ENCODE peak calls at places on chromosomes 3 and 15, in five cellular contexts. O is GM06990, A is PC-9, U is tibial artery, M is ovary. S is an unnamed sample.

GRCh38 chr3:184016820-184017671 is 638 bp downstream of the ABCC5 start:
- DNase-seq in O (peak), A (peak), U (peak), M (peak), S (no peak)

GRCh38 chr3:171803044-171803443 is 7.2 kb downstream of the PLD1 start:
- DNase-seq in O (no peak), A (peak), U (no peak), M (no peak), S (no peak)

GRCh38 chr15:48478581-48478980 is 147.4 kb downstream of the DUT start:
- DNase-seq in O (no peak), A (no peak), U (no peak), M (no peak), S (no peak)

GRCh38 chr15:37837276-37837675 is 97.2 kb upstream of the TMCO5A start:
- DNase-seq in O (no peak), A (no peak), U (no peak), M (no peak), S (no peak)

GRCh38 chr3:124685481-124685880 is 44.8 kb upstream of the UMPS start:
- DNase-seq in O (peak), A (no peak), U (no peak), M (no peak), S (no peak)

GRCh38 chr15:36942248-36942827 is 158.0 kb downstream of the MEIS2 start:
- DNase-seq in O (no peak), A (no peak), U (no peak), M (no peak), S (no peak)

GRCh38 chr3:131849640-131850039 is 185.2 kb downstream of the CPNE4 start:
- DNase-seq in O (no peak), A (no peak), U (no peak), M (no peak), S (no peak)

GRCh38 chr3:37214076-37214475 is 39.7 kb upstream of the LRRFIP2 start:
- DNase-seq in O (no peak), A (no peak), U (no peak), M (no peak), S (no peak)

GRCh38 chr15:63983071-63983711 is 63.1 kb downstream of the DAPK2 start:
- DNase-seq in O (no peak), A (no peak), U (no peak), M (no peak), S (no peak)

GRCh38 chr15:66873856-66874255 is 171.8 kb downstream of the SMAD6 start:
- DNase-seq in O (no peak), A (no peak), U (no peak), M (no peak), S (no peak)

GRCh38 chr15:57727031-57727430 is 20.5 kb downstream of the POLR2M start:
- DNase-seq in O (no peak), A (no peak), U (no peak), M (no peak), S (no peak)

GRCh38 chr3:76566904-76567303 is 473.0 kb upstream of the ROBO2 start:
- DNase-seq in O (no peak), A (no peak), U (no peak), M (no peak), S (no peak)

GRCh38 chr15:79682851-79683288 is 213.9 kb downstream of the MTHFS start:
- DNase-seq in O (no peak), A (no peak), U (no peak), M (no peak), S (no peak)

GRCh38 chr15:67776600-67776999 is 48.7 kb upstream of the SKOR1 start:
- DNase-seq in O (no peak), A (no peak), U (no peak), M (no peak), S (no peak)

GRCh38 chr3:185558395-185558794 is 6.0 kb upstream of the LIPH start:
- DNase-seq in O (no peak), A (peak), U (no peak), M (no peak), S (no peak)

GRCh38 chr3:30353711-30354467 is 252.5 kb upstream of the TGFBR2 start:
- DNase-seq in O (no peak), A (no peak), U (no peak), M (no peak), S (no peak)

GRCh38 chr3:105809204-105809893 is 59.5 kb downstream of the CBLB start:
- DNase-seq in O (no peak), A (no peak), U (no peak), M (no peak), S (no peak)

GRCh38 chr3:9760779-9761505 is 8.8 kb downstream of the CAMK1 start:
- DNase-seq in O (no peak), A (no peak), U (no peak), M (no peak), S (no peak)

GRCh38 chr3:32398531-32398930 is 6.9 kb downstream of the CMTM7 start:
- DNase-seq in O (no peak), A (no peak), U (peak), M (no peak), S (no peak)

GRCh38 chr15:99956820-99957641 is 223.8 kb upstream of the LYSMD4 start:
- DNase-seq in O (no peak), A (no peak), U (no peak), M (no peak), S (no peak)

GRCh38 chr3:170724599-170724998 is 138.7 kb upstream of the SLC7A14 start:
- DNase-seq in O (no peak), A (no peak), U (peak), M (peak), S (no peak)

GRCh38 chr3:155753038-155753647 is 8.3 kb upstream of the PLCH1 start:
- DNase-seq in O (no peak), A (no peak), U (no peak), M (no peak), S (no peak)

GRCh38 chr3:193055352-193055751 is 137.7 kb upstream of the MB21D2 start:
- DNase-seq in O (no peak), A (peak), U (no peak), M (no peak), S (no peak)

GRCh38 chr3:100257601-100258000 is 3.2 kb upstream of the TBC1D23 start:
- DNase-seq in O (no peak), A (no peak), U (no peak), M (no peak), S (no peak)

GRCh38 chr15:70127288-70127746 is 29.6 kb upstream of the TLE3 start:
- DNase-seq in O (no peak), A (peak), U (no peak), M (no peak), S (no peak)

GRCh38 chr3:126100688-126101301 is 16.9 kb upstream of the SLC41A3 start:
- DNase-seq in O (no peak), A (no peak), U (peak), M (no peak), S (peak)

GRCh38 chr3:152198655-152199054 is 70.1 kb upstream of the MBNL1 start:
- DNase-seq in O (no peak), A (no peak), U (no peak), M (no peak), S (no peak)

GRCh38 chr3:127894461-127894860 is 20.6 kb upstream of the KBTBD12 start:
- DNase-seq in O (no peak), A (no peak), U (no peak), M (no peak), S (no peak)
- H3K4me3 ChIP-seq in O (no peak), A (no peak), U (no peak), M (no peak), S (no peak)

DNA sequence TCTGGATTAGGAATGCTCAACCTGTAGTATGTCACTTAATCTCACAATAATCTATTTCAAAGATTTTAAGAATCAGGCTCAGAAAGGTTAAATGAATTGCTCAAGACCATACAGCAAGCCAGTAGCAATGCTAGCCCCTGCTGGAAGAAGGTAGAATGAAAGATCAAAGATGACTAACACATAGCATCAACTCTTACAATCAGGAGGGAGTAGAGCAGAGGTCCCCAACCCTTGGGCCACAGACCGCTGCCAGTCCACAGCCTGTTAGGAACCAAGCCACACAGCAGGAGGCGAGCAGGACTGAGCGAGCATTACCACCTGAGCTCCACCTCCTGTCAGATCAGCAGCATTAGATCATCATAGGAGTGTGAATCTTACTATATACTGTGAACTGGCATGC is 15.5 kb upstream of the GATM start:
- DNase-seq in O (no peak), A (peak), U (no peak), M (no peak), S (no peak)
- TF ChIP-seq CTCF in O (peak), A (peak), U (no peak), M (no peak), S (peak)

GRCh38 chr3:188154758-188155574 is 1.0 kb downstream of the LPP start:
- DNase-seq in O (no peak), A (no peak), U (no peak), M (no peak), S (no peak)

GRCh38 chr3:188157407-188157806 is 3.5 kb downstream of the LPP start:
- DNase-seq in O (no peak), A (peak), U (no peak), M (no peak), S (no peak)

GRCh38 chr3:188157971-188158370 is 4.0 kb downstream of the LPP start:
- DNase-seq in O (no peak), A (peak), U (no peak), M (no peak), S (no peak)

GRCh38 chr3:188153949-188154757 is at the start of gene LPP:
- DNase-seq in O (peak), A (peak), U (peak), M (peak), S (no peak)

DNA sequence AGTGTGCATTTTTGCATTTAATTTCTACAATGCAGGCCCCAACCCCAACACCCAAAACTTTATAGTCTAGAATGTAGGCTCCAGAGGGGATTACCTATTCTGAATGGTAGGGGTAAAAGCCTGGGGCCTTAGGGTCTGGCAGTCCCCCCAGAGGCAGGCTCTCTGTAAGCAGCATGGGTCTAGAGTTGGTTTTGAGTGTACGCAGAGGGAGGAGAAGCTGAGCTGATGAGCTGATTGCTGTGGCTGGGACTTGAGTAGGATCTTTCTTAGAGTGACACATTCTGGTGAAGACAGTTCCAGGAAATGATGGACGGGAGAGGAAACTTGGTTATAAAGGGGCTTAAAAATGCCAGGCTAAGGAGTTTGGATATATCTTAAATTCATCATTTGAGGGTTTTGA is 2.1 kb downstream of the LPP start:
- DNase-seq in O (no peak), A (peak), U (no peak), M (no peak), S (no peak)
- H3K4me3 ChIP-seq in O (no peak), A (no peak), U (peak), M (peak), S (no peak)

GRCh38 chr15:89662893-89663673 is 7.8 kb upstream of the KIF7 start:
- DNase-seq in O (no peak), A (peak), U (peak), M (peak), S (peak)
- TF ChIP-seq CTCF in O (no peak), A (no peak), U (no peak), M (no peak), S (no peak)

DNA sequence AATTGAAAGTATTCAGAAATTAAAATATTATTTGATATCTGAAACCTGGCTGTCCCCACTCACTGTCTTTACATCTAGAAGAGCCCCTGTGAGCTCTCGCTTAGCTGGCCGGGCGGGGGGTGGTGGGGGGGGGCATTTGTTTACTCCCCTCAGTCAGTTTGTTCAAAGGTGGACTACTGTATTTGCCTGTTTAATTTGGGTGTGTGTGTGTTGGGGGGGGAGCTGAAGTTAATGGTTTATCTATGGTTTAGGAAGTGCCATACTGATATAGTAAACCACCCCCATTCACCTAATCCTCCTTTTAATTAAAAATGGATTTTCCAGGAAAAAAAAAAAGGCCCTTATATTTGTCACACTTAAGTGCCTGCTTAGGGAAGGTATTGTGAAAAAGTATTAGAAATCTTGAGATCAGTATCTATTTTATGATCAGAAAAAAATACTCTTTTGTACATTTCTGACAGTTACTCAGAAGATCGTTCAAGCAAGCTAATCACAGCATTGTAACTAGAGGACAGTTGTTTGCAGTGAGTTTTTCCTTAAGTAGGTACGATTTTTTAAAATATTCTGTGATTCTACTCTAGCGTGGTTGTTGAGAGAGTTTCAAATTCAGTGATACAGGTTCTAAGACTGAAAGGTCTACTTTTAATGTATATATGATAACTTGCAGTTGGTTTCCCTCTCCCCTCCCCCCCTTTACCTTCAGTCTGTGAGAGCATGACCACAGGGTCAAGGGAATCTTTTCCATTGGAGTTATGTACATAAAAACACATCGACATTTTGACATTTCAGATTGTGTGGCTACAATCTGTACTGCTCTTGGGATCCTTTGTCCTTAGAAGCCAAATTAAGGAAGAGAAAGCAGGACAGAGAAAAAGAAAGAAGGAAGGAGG is 8.5 kb downstream of the NR2F2 start:
- DNase-seq in O (no peak), A (no peak), U (no peak), M (no peak), S (no peak)
- H3K4me3 ChIP-seq in O (no peak), A (no peak), U (peak), M (peak), S (peak)

DNA sequence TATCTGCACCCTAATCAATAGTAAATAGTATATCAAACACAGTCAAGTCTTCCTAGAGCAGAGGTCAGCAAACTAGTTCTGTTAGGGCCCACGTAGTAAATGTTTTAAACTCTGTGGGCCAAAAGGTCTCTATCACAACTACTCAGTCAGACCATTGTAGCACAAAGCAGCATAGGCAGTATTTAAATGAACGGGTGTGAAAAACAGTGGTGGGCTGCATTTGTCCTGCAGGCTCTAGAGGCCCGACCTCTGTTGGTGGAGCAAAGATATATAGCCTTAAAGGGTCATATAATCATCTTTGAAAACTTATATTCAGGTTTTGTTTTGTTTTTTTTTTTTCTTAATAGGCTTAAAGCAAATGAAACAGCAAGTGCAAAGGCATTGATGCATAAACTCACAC is 326.4 kb upstream of the TRIM42 start:
- DNase-seq in O (no peak), A (no peak), U (no peak), M (no peak), S (no peak)
- TF ChIP-seq CTCF in O (no peak), A (no peak), U (no peak), M (no peak), S (no peak)

GRCh38 chr15:89469331-89470107 is 26.9 kb downstream of the RHCG start:
- DNase-seq in O (no peak), A (no peak), U (no peak), M (no peak), S (no peak)
- H3K4me3 ChIP-seq in O (no peak), A (no peak), U (no peak), M (no peak), S (no peak)

GRCh38 chr15:65032823-65033537 is 3.5 kb upstream of the MTFMT start:
- DNase-seq in O (peak), A (peak), U (peak), M (no peak), S (no peak)
- TF ChIP-seq CTCF in O (peak), A (peak), U (peak), M (no peak), S (peak)

GRCh38 chr15:59438891-59439290 is 905 bp downstream of the FAM81A start:
- DNase-seq in O (no peak), A (no peak), U (no peak), M (peak), S (no peak)
- H3K4me3 ChIP-seq in O (peak), A (peak), U (peak), M (peak), S (no peak)

S was measured in kidney epithelial cell.